ENCODE peak calls at places on chromosomes 2 and 18, in five cellular contexts. One of them, this sample, is unnamed.
A peak's percentile ranks its signal among the peaks of the same experiment; 100 is the strongest.

GRCh38 chr2:175621847-175622246 is 380.2 kb downstream of the LNPK start:
- DNase-seq in keratinocyte: no peak
- DNase-seq in hepatocyte: no peak
- DNase-seq in BE2C: peak; percentile 8
- DNase-seq in left lung: no peak
- DNase-seq in this sample: no peak

GRCh38 chr18:58314284-58314683 is 270.3 kb downstream of the NEDD4L start:
- DNase-seq in keratinocyte: peak; percentile 54
- DNase-seq in hepatocyte: peak; percentile 80
- DNase-seq in BE2C: peak; percentile 13
- DNase-seq in left lung: peak; percentile 71
- DNase-seq in this sample: peak; percentile 72

GRCh38 chr2:164203131-164203530 is 418.2 kb downstream of the GRB14 start:
- DNase-seq in keratinocyte: no peak
- DNase-seq in hepatocyte: no peak
- DNase-seq in BE2C: no peak
- DNase-seq in left lung: no peak
- DNase-seq in this sample: no peak

GRCh38 chr2:84881581-84882414 is 914 bp upstream of the TRABD2A start:
- DNase-seq in keratinocyte: no peak
- DNase-seq in hepatocyte: peak; percentile 85
- DNase-seq in BE2C: peak; percentile 50
- DNase-seq in left lung: peak; percentile 81
- DNase-seq in this sample: peak; percentile 91

GRCh38 chr2:109452318-109453305 is 161.2 kb downstream of the SEPTIN10 start:
- DNase-seq in keratinocyte: no peak
- DNase-seq in hepatocyte: no peak
- DNase-seq in BE2C: no peak
- DNase-seq in left lung: peak; percentile 11
- DNase-seq in this sample: no peak

GRCh38 chr2:101307503-101307902 is 998 bp downstream of the RNF149 start:
- DNase-seq in keratinocyte: no peak
- DNase-seq in hepatocyte: no peak
- DNase-seq in BE2C: no peak
- DNase-seq in left lung: no peak
- DNase-seq in this sample: no peak

GRCh38 chr2:120472891-120473309 is 127.0 kb downstream of the INHBB start:
- DNase-seq in keratinocyte: peak; percentile 95
- DNase-seq in hepatocyte: peak; percentile 43
- DNase-seq in BE2C: no peak
- DNase-seq in left lung: peak; percentile 48
- DNase-seq in this sample: peak; percentile 68

GRCh38 chr2:181461056-181461630 is 4.0 kb downstream of the ITGA4 start:
- DNase-seq in keratinocyte: no peak
- DNase-seq in hepatocyte: no peak
- DNase-seq in BE2C: no peak
- DNase-seq in left lung: no peak
- DNase-seq in this sample: no peak

GRCh38 chr2:67050621-67051020 is 346.5 kb upstream of the ETAA1 start:
- DNase-seq in keratinocyte: no peak
- DNase-seq in hepatocyte: no peak
- DNase-seq in BE2C: no peak
- DNase-seq in left lung: no peak
- DNase-seq in this sample: no peak

GRCh38 chr18:79392226-79392625 is 3.5 kb upstream of the NFATC1 start:
- DNase-seq in keratinocyte: no peak
- DNase-seq in hepatocyte: no peak
- DNase-seq in BE2C: no peak
- DNase-seq in left lung: no peak
- DNase-seq in this sample: no peak
- H3K27me3 ChIP-seq in keratinocyte: peaks cover 54% of the 10 kb centered on the region
- H3K27me3 ChIP-seq in hepatocyte: peaks cover 69% of the 10 kb centered on the region
- H3K27me3 ChIP-seq in BE2C: peaks cover 50% of the 10 kb centered on the region
- H3K27me3 ChIP-seq in left lung: peaks cover 97% of the 10 kb centered on the region
- H3K27me3 ChIP-seq in this sample: peaks cover 4% of the 10 kb centered on the region

GRCh38 chr2:128109243-128109642 is 18.2 kb downstream of the UGGT1 start:
- DNase-seq in keratinocyte: no peak
- DNase-seq in hepatocyte: no peak
- DNase-seq in BE2C: no peak
- DNase-seq in left lung: no peak
- DNase-seq in this sample: no peak

GRCh38 chr2:128108166-128108565 is 17.2 kb downstream of the UGGT1 start:
- DNase-seq in keratinocyte: no peak
- DNase-seq in hepatocyte: no peak
- DNase-seq in BE2C: no peak
- DNase-seq in left lung: no peak
- DNase-seq in this sample: no peak

DNA sequence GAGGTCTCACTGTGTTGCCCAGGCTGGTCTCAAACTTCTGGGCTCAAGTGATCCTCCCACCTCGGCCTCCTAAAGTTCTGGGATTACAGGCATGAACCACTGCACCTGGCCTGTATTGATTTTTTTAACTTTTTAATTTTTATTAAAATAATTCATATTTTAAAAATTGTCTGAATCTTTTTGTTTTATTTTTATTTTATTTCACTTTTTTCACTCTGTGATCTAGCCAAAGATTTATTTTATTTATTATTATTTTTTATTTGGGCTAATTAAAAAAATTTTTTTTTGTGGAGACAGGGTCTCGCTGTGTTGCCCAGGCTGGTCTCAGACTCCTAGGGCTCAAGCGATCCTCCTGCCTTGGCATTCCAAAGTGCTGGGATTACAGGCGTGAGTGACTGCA is 14.1 kb downstream of the UGGT1 start:
- DNase-seq in keratinocyte: no peak
- DNase-seq in hepatocyte: no peak
- DNase-seq in BE2C: no peak
- DNase-seq in left lung: no peak
- DNase-seq in this sample: no peak
- H3K36me3 ChIP-seq in keratinocyte: peaks cover 3% of the 10 kb centered on the region
- H3K36me3 ChIP-seq in hepatocyte: no peaks in the 10 kb centered on the region
- H3K36me3 ChIP-seq in BE2C: no peaks in the 10 kb centered on the region
- H3K36me3 ChIP-seq in left lung: peaks cover 77% of the 10 kb centered on the region
- H3K36me3 ChIP-seq in this sample: peaks cover under 1% of the 10 kb centered on the region

GRCh38 chr2:47194410-47194809 is 39.3 kb upstream of the STPG4 start:
- DNase-seq in keratinocyte: no peak
- DNase-seq in hepatocyte: no peak
- DNase-seq in BE2C: no peak
- DNase-seq in left lung: no peak
- DNase-seq in this sample: no peak
- H3K4me1 ChIP-seq in keratinocyte: peaks cover 47% of the 10 kb centered on the region
- H3K4me1 ChIP-seq in hepatocyte: peaks cover 64% of the 10 kb centered on the region
- H3K4me1 ChIP-seq in BE2C: peaks cover 70% of the 10 kb centered on the region
- H3K4me1 ChIP-seq in left lung: peaks cover 30% of the 10 kb centered on the region
- H3K4me1 ChIP-seq in this sample: peaks cover under 1% of the 10 kb centered on the region

DNA sequence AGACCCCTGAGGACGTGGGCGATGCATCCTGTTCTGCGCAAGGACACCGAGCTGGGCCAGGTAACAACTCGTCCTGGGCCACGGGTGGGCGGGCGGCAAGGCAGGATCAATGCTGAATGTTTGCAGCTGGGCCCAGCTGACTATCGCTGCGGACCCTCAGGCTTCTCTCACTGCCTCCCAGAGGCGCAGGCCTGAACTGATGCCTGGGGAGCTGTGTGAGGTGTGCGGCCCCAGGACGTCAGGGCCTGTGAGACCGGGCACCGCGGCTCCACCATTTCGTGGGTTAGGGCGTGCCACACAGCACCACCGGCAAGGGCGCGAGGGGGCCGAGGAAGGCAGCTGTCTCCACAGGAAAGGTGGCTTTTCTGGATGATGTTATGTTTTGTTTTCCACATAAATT is 307.4 kb downstream of the NDUFA10 start:
- DNase-seq in keratinocyte: no peak
- DNase-seq in hepatocyte: no peak
- DNase-seq in BE2C: no peak
- DNase-seq in left lung: no peak
- DNase-seq in this sample: no peak
- H3K27me3 ChIP-seq in keratinocyte: no peaks in the 10 kb centered on the region
- H3K27me3 ChIP-seq in hepatocyte: no peaks in the 10 kb centered on the region
- H3K27me3 ChIP-seq in BE2C: no peaks in the 10 kb centered on the region
- H3K27me3 ChIP-seq in left lung: no peaks in the 10 kb centered on the region
- H3K27me3 ChIP-seq in this sample: no peaks in the 10 kb centered on the region

DNA sequence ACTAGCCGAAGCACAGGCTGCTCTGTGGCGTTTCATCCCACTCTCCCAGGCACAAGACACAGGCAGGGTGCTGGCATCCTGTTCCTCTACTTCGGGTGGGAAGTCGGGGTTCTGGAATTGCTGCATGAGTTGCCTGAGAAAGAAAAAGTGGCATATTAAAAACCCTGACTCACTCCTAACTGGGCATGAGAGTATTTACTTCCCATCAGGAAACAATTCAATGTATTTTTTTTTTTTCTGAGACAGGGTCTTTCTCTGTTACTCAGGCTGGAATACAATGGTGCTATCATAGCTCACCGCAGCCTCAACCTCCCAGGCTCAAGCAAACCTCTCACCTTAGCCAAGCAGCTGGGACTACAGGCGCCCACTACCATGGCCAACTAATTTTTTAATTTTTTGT is 7.4 kb downstream of the ODC1 start:
- DNase-seq in keratinocyte: no peak
- DNase-seq in hepatocyte: no peak
- DNase-seq in BE2C: no peak
- DNase-seq in left lung: no peak
- DNase-seq in this sample: no peak
- H3K36me3 ChIP-seq in keratinocyte: peaks cover 58% of the 10 kb centered on the region
- H3K36me3 ChIP-seq in hepatocyte: peaks cover 2% of the 10 kb centered on the region
- H3K36me3 ChIP-seq in BE2C: peaks cover 65% of the 10 kb centered on the region
- H3K36me3 ChIP-seq in left lung: peaks cover 61% of the 10 kb centered on the region
- H3K36me3 ChIP-seq in this sample: peaks cover 14% of the 10 kb centered on the region

DNA sequence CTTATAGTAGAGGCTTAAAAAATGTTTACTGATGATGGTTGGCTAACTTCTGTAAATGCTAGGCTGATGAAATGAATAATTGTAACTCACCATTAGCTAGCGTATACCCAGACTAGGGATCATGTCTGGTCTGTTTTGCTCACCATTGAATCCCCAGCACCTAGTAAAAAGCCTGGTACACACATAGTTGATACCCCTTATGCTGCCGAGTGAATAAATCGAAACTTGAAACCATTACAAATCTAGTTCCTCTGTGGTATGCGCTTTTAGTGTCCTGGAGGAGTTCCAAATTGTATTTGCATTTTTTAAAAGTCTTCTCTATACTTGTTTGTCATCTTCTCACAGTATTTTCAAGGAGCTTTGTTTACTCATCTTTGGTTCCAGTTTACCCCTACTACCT is 1.3 kb downstream of the TAF1B start:
- DNase-seq in keratinocyte: no peak
- DNase-seq in hepatocyte: no peak
- DNase-seq in BE2C: no peak
- DNase-seq in left lung: no peak
- DNase-seq in this sample: no peak
- H3K4me1 ChIP-seq in keratinocyte: peaks cover 40% of the 10 kb centered on the region
- H3K4me1 ChIP-seq in hepatocyte: peaks cover 13% of the 10 kb centered on the region
- H3K4me1 ChIP-seq in BE2C: no peaks in the 10 kb centered on the region
- H3K4me1 ChIP-seq in left lung: peaks cover 34% of the 10 kb centered on the region
- H3K4me1 ChIP-seq in this sample: peaks cover 4% of the 10 kb centered on the region

GRCh38 chr2:157627594-157628281 is 926 bp downstream of the ACVR1C start:
- DNase-seq in keratinocyte: no peak
- DNase-seq in hepatocyte: no peak
- DNase-seq in BE2C: no peak
- DNase-seq in left lung: no peak
- DNase-seq in this sample: peak; percentile 70
- H3K27me3 ChIP-seq in keratinocyte: peaks cover 33% of the 10 kb centered on the region
- H3K27me3 ChIP-seq in hepatocyte: peaks cover 27% of the 10 kb centered on the region
- H3K27me3 ChIP-seq in BE2C: peaks cover 13% of the 10 kb centered on the region
- H3K27me3 ChIP-seq in left lung: peaks cover 28% of the 10 kb centered on the region
- H3K27me3 ChIP-seq in this sample: no peaks in the 10 kb centered on the region

GRCh38 chr2:54708584-54709340 is 14.7 kb upstream of the EML6 start:
- DNase-seq in keratinocyte: no peak
- DNase-seq in hepatocyte: peak; percentile 51
- DNase-seq in BE2C: peak; percentile 67
- DNase-seq in left lung: peak; percentile 60
- DNase-seq in this sample: peak; percentile 62
- H3K36me3 ChIP-seq in keratinocyte: no peaks in the 10 kb centered on the region
- H3K36me3 ChIP-seq in hepatocyte: no peaks in the 10 kb centered on the region
- H3K36me3 ChIP-seq in BE2C: no peaks in the 10 kb centered on the region
- H3K36me3 ChIP-seq in left lung: no peaks in the 10 kb centered on the region
- H3K36me3 ChIP-seq in this sample: no peaks in the 10 kb centered on the region

GRCh38 chr18:9915291-9916066 is 1.7 kb downstream of the VAPA start:
- DNase-seq in keratinocyte: no peak
- DNase-seq in hepatocyte: no peak
- DNase-seq in BE2C: no peak
- DNase-seq in left lung: no peak
- DNase-seq in this sample: no peak

GRCh38 chr18:9916067-9916684 is 2.4 kb downstream of the VAPA start:
- DNase-seq in keratinocyte: no peak
- DNase-seq in hepatocyte: no peak
- DNase-seq in BE2C: no peak
- DNase-seq in left lung: no peak
- DNase-seq in this sample: no peak

GRCh38 chr18:9918016-9918680 is 4.3 kb downstream of the VAPA start:
- DNase-seq in keratinocyte: no peak
- DNase-seq in hepatocyte: peak; percentile 35
- DNase-seq in BE2C: no peak
- DNase-seq in left lung: no peak
- DNase-seq in this sample: peak; percentile 40

GRCh38 chr18:9914584-9915290 is 921 bp downstream of the VAPA start:
- DNase-seq in keratinocyte: no peak
- DNase-seq in hepatocyte: peak; percentile 86
- DNase-seq in BE2C: peak; percentile 54
- DNase-seq in left lung: peak; percentile 79
- DNase-seq in this sample: peak; percentile 82

DNA sequence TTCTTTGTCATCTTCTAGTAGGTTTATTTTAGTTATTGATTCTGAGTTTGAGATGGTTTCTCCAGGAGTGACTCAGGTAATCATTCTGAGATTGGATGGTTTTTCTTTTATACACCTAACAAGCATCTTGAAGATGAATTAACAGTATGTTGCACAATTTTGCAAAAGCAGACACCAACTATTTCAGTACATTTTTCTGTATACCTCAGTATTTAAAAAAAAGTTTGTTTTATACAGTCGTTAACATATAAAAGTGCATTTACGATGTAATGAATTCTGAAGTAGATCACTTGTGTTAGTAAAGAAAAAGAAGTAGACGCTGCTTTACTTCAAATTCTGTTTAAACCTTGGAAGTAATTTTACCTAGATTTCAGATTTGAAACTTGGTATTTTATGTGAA is 3.0 kb downstream of the VAPA start:
- DNase-seq in keratinocyte: no peak
- DNase-seq in hepatocyte: no peak
- DNase-seq in BE2C: no peak
- DNase-seq in left lung: no peak
- DNase-seq in this sample: no peak
- H3K4me1 ChIP-seq in keratinocyte: peaks cover 44% of the 10 kb centered on the region
- H3K4me1 ChIP-seq in hepatocyte: peaks cover 38% of the 10 kb centered on the region
- H3K4me1 ChIP-seq in BE2C: no peaks in the 10 kb centered on the region
- H3K4me1 ChIP-seq in left lung: peaks cover 66% of the 10 kb centered on the region
- H3K4me1 ChIP-seq in this sample: peaks cover 24% of the 10 kb centered on the region

DNA sequence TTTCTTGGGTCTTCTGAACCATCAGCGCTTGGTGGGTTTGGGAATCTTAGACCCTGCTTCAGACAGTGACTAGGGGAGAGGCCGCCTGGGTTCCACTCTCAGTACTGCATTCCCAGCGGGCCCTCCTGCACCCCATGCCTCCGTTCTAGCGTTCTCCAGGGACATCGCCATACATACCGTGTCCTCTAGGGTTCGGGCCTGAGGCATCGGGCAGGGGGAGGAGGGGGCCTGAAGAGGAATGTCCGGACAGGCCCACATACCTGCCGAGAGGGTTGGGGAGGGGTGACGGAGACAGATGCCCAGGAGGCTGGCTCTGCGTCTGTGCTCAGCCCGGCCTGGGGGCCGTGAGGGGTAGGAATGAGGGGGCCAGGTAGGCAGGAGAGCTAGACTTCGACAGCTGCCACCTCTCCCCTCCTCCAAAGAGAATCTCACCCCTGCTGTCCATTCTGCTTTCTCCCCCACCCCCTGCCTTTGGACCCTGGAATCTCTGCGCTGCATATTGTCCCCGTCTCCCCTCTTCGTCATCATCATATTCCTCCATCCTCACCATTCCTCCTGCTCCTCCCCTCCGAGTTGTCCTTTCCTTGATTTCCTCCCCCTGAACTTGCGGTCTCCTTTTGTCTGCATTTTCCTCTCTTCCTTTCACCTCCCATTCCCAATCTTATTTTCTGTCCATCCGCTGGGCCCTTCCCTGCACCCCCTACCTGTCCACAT is 7.8 kb upstream of the WNT10A start:
- DNase-seq in keratinocyte: no peak
- DNase-seq in hepatocyte: no peak
- DNase-seq in BE2C: no peak
- DNase-seq in left lung: no peak
- DNase-seq in this sample: no peak
- H3K27me3 ChIP-seq in keratinocyte: peaks cover 9% of the 10 kb centered on the region
- H3K27me3 ChIP-seq in hepatocyte: peaks cover 91% of the 10 kb centered on the region
- H3K27me3 ChIP-seq in BE2C: no peaks in the 10 kb centered on the region
- H3K27me3 ChIP-seq in left lung: peaks cover 100% of the 10 kb centered on the region
- H3K27me3 ChIP-seq in this sample: peaks cover 49% of the 10 kb centered on the region

This sample was measured in small intestine.